ENCODE peak calls at places on chromosomes 5 and 9, in seven cellular contexts. N is COR-L47, J is kidney glomerular epithelial cell, E is aorta, H is lower lobe of right lung, I is HT-29, S is ELF-1. L is an unnamed sample.
A peak's percentile ranks its signal among the peaks of the same experiment; 100 is the strongest.

GRCh38 chr9:92048924-92049625 is 66.1 kb downstream of the SPTLC1 start:
- DNase-seq in J (no peak), E (no peak), S (peak; percentile 79), I (no peak), N (no peak), H (no peak), L (no peak)

GRCh38 chr9:126773004-126773607 is 31.7 kb upstream of the ZBTB43 start:
- DNase-seq in H (no peak), E (peak; percentile 26), S (peak; percentile 61), J (no peak), N (no peak), I (no peak), L (no peak)

GRCh38 chr9:130680836-130681768 is 12.5 kb upstream of the EXOSC2 start:
- DNase-seq in E (peak; percentile 95), I (peak; percentile 84), J (peak; percentile 58), S (peak; percentile 79), H (peak; percentile 88), N (peak; percentile 83), L (peak; percentile 76)

GRCh38 chr9:134320195-134320885 is 5.9 kb upstream of the RXRA start:
- DNase-seq in S (peak; percentile 67), N (no peak), I (no peak), H (peak; percentile 39), E (peak; percentile 65), J (no peak), L (no peak)

GRCh38 chr5:39424751-39425524 is at the start of gene DAB2:
- DNase-seq in J (peak; percentile 94), N (no peak), S (peak; percentile 93), I (peak; percentile 75), E (peak; percentile 92), H (peak; percentile 90), L (peak; percentile 97)

GRCh38 chr9:37436540-37436939 is 14.0 kb downstream of the GRHPR start:
- DNase-seq in S (no peak), H (no peak), J (no peak), E (no peak), I (no peak), N (no peak), L (no peak)

GRCh38 chr9:110555971-110556370 is 23.6 kb downstream of the SVEP1 start:
- DNase-seq in E (no peak), N (no peak), I (no peak), H (peak; percentile 50), S (no peak), J (peak; percentile 20), L (no peak)

GRCh38 chr5:17807069-17807468 is 172.8 kb downstream of the TAF11L14 start:
- DNase-seq in H (no peak), S (no peak), I (no peak), N (no peak), J (no peak), E (no peak), L (no peak)

GRCh38 chr9:111027798-111028197 is 10.5 kb downstream of the LPAR1 start:
- DNase-seq in H (no peak), E (no peak), N (no peak), J (no peak), I (no peak), S (no peak), L (no peak)

GRCh38 chr9:1718836-1719235 is 296.3 kb upstream of the SMARCA2 start:
- DNase-seq in E (no peak), I (peak; percentile 20), S (no peak), J (no peak), H (no peak), N (peak; percentile 17), L (no peak)

GRCh38 chr9:136901516-136902258 is 15.4 kb downstream of the TRAF2 start:
- DNase-seq in E (no peak), H (no peak), I (peak; percentile 90), S (no peak), J (peak; percentile 82), N (no peak), L (peak; percentile 98)

GRCh38 chr5:53479656-53480473 is 564 bp upstream of the FST start:
- DNase-seq in J (no peak), I (no peak), H (peak; percentile 51), N (no peak), S (peak; percentile 79), E (peak; percentile 86), L (no peak)

GRCh38 chr9:91676042-91676441 is 252.4 kb upstream of the NFIL3 start:
- DNase-seq in H (no peak), N (no peak), J (no peak), I (peak; percentile 63), E (no peak), S (no peak), L (peak; percentile 54)

GRCh38 chr9:95074632-95075269 is 242.8 kb downstream of the FANCC start:
- DNase-seq in H (no peak), I (no peak), E (peak; percentile 72), J (no peak), N (peak; percentile 55), S (no peak), L (no peak)

GRCh38 chr9:83154087-83154736 is 91.3 kb upstream of the RASEF start:
- DNase-seq in S (no peak), J (peak; percentile 70), N (no peak), H (no peak), I (peak; percentile 80), E (no peak), L (peak; percentile 70)

GRCh38 chr5:180202939-180203573 is 6.0 kb downstream of the RASGEF1C start:
- DNase-seq in J (no peak), E (no peak), I (no peak), N (no peak), H (no peak), S (no peak), L (no peak)

GRCh38 chr5:80569961-80570786 is at the start of gene ANKRD34B:
- DNase-seq in E (peak; percentile 73), H (peak; percentile 53), S (peak; percentile 68), J (no peak), I (no peak), N (peak; percentile 59), L (no peak)

GRCh38 chr9:71990466-71990865 is 69.9 kb downstream of the C9orf57 start:
- DNase-seq in J (no peak), H (no peak), S (peak; percentile 77), E (no peak), N (no peak), I (no peak), L (no peak)

GRCh38 chr9:35262064-35262463 is 100.3 kb downstream of the UNC13B start:
- DNase-seq in S (no peak), N (no peak), E (no peak), J (no peak), I (no peak), H (no peak), L (no peak)

GRCh38 chr5:65290677-65291076 is 191.0 kb downstream of the ADAMTS6 start:
- DNase-seq in I (no peak), S (no peak), J (no peak), H (no peak), N (no peak), E (no peak), L (no peak)

GRCh38 chr5:138752951-138753793 is at the start of gene CTNNA1:
- DNase-seq in E (peak; percentile 94), N (peak; percentile 47), I (peak; percentile 81), S (peak; percentile 85), J (peak; percentile 75), H (peak; percentile 86), L (peak; percentile 62)

GRCh38 chr5:119080975-119081374 is 10.1 kb downstream of the DMXL1 start:
- DNase-seq in S (no peak), H (no peak), N (no peak), J (no peak), E (no peak), I (no peak), L (no peak)

GRCh38 chr9:137113385-137114159 is 961 bp downstream of the DPP7 start:
- DNase-seq in H (no peak), J (no peak), I (no peak), N (no peak), E (no peak), S (no peak), L (no peak)

GRCh38 chr5:55218966-55219365 is 8.1 kb downstream of the MCIDAS start:
- DNase-seq in E (no peak), N (peak; percentile 75), H (peak; percentile 90), J (no peak), I (peak; percentile 97), S (peak; percentile 39), L (no peak)

GRCh38 chr5:134086943-134087305 is 27.6 kb upstream of the TCF7 start:
- DNase-seq in N (no peak), S (no peak), E (no peak), H (no peak), J (no peak), I (no peak), L (no peak)

GRCh38 chr9:138075961-138076649 is 198.5 kb downstream of the CACNA1B start:
- DNase-seq in S (no peak), I (no peak), H (no peak), E (peak; percentile 45), N (no peak), J (no peak), L (no peak)

GRCh38 chr5:139138790-139139189 is 59.4 kb downstream of the SIL1 start:
- DNase-seq in S (peak; percentile 27), I (no peak), E (peak; percentile 77), J (peak; percentile 36), N (no peak), H (peak; percentile 54), L (peak; percentile 35)

L was measured in RCC 7860.